ENCODE peak calls at places on chromosomes 13 and 19, in five cellular contexts. N, J, X, E and R are unnamed samples.
A peak's percentile ranks its signal among the peaks of the same experiment; 100 is the strongest.

GRCh38 chr13:85140192-85140591 is 659.0 kb downstream of the SLITRK6 start:
- DNase-seq in N (no peak), J (no peak), X (peak; percentile 7), E (no peak), R (no peak)

GRCh38 chr19:41998246-41999020 is 4.4 kb upstream of the ATP1A3 start:
- DNase-seq in N (no peak), J (peak; percentile 37), X (peak; percentile 6), E (peak; percentile 95), R (peak; percentile 63)

GRCh38 chr19:33189453-33189852 is 4.7 kb upstream of the LRP3 start:
- DNase-seq in N (no peak), J (no peak), X (no peak), E (no peak), R (no peak)

GRCh38 chr19:49641688-49642487 is at the start of gene SCAF1:
- DNase-seq in N (peak; percentile 100), J (peak; percentile 97), X (peak; percentile 99), E (peak; percentile 98), R (peak; percentile 100)

GRCh38 chr19:56942749-56943148 is 102.2 kb upstream of the PEG3 start:
- DNase-seq in N (no peak), J (no peak), X (no peak), E (peak; percentile 66), R (peak; percentile 79)

GRCh38 chr19:54420383-54421168 is 5.3 kb downstream of the TTYH1 start:
- DNase-seq in N (no peak), J (no peak), X (peak; percentile 30), E (peak; percentile 97), R (peak; percentile 64)

GRCh38 chr19:4660181-4660791 is 9.9 kb downstream of the MYDGF start:
- DNase-seq in N (no peak), J (no peak), X (no peak), E (peak; percentile 83), R (peak; percentile 43)

GRCh38 chr19:35360880-35361420 is 2.7 kb downstream of the FFAR3 start:
- DNase-seq in N (no peak), J (no peak), X (no peak), E (no peak), R (no peak)

GRCh38 chr13:31950121-31950810 is 81.3 kb upstream of the FRY start:
- DNase-seq in N (no peak), J (no peak), X (no peak), E (no peak), R (no peak)

GRCh38 chr13:46844431-46844830 is 47.5 kb upstream of the ESD start:
- DNase-seq in N (no peak), J (no peak), X (no peak), E (no peak), R (no peak)

GRCh38 chr13:96899946-96900345 is 94.3 kb downstream of the OXGR1 start:
- DNase-seq in N (no peak), J (no peak), X (no peak), E (no peak), R (no peak)

GRCh38 chr19:15279326-15279904 is 47.2 kb upstream of the EPHX3 start:
- DNase-seq in N (no peak), J (no peak), X (no peak), E (no peak), R (no peak)